ENCODE peak calls at places on chromosomes 2 and 18, in ten cellular contexts. One of them, this sample, is unnamed.
A peak's percentile ranks its signal among the peaks of the same experiment; 100 is the strongest.

GRCh38 chr2:106095478-106096392 is 98.4 kb downstream of the UXS1 start:
- DNase-seq in astrocyte of the spinal cord: no peak
- DNase-seq in OCI-LY7: no peak
- DNase-seq in type B pancreatic cell: no peak
- DNase-seq in endothelial cell: no peak
- DNase-seq in fibroblast of pulmonary artery: no peak
- DNase-seq in GM13976: no peak
- DNase-seq in mammary epithelial cell: no peak
- DNase-seq in AG09319: no peak
- DNase-seq in GM10248: no peak
- DNase-seq in this sample: peak; percentile 89

GRCh38 chr2:58853420-58853819 is 612.3 kb upstream of the FANCL start:
- DNase-seq in astrocyte of the spinal cord: no peak
- DNase-seq in OCI-LY7: no peak
- DNase-seq in type B pancreatic cell: no peak
- DNase-seq in endothelial cell: no peak
- DNase-seq in fibroblast of pulmonary artery: no peak
- DNase-seq in GM13976: no peak
- DNase-seq in mammary epithelial cell: no peak
- DNase-seq in AG09319: no peak
- DNase-seq in GM10248: no peak
- DNase-seq in this sample: no peak

GRCh38 chr2:21035974-21036707 is 7.7 kb downstream of the APOB start:
- DNase-seq in astrocyte of the spinal cord: no peak
- DNase-seq in OCI-LY7: no peak
- DNase-seq in type B pancreatic cell: no peak
- DNase-seq in endothelial cell: no peak
- DNase-seq in fibroblast of pulmonary artery: no peak
- DNase-seq in GM13976: no peak
- DNase-seq in mammary epithelial cell: no peak
- DNase-seq in AG09319: no peak
- DNase-seq in GM10248: no peak
- DNase-seq in this sample: no peak

GRCh38 chr2:20067992-20068727 is 16.7 kb upstream of the LAPTM4A start:
- DNase-seq in astrocyte of the spinal cord: peak; percentile 88
- DNase-seq in OCI-LY7: no peak
- DNase-seq in type B pancreatic cell: no peak
- DNase-seq in endothelial cell: no peak
- DNase-seq in fibroblast of pulmonary artery: peak; percentile 82
- DNase-seq in GM13976: no peak
- DNase-seq in mammary epithelial cell: peak; percentile 91
- DNase-seq in AG09319: peak; percentile 87
- DNase-seq in GM10248: no peak
- DNase-seq in this sample: no peak

GRCh38 chr2:230955163-230955779 is 30.2 kb upstream of the GPR55 start:
- DNase-seq in astrocyte of the spinal cord: no peak
- DNase-seq in OCI-LY7: no peak
- DNase-seq in type B pancreatic cell: no peak
- DNase-seq in endothelial cell: no peak
- DNase-seq in fibroblast of pulmonary artery: no peak
- DNase-seq in GM13976: no peak
- DNase-seq in mammary epithelial cell: no peak
- DNase-seq in AG09319: no peak
- DNase-seq in GM10248: no peak
- DNase-seq in this sample: no peak

GRCh38 chr2:133506962-133507361 is 61.3 kb downstream of the NCKAP5 start:
- DNase-seq in astrocyte of the spinal cord: no peak
- DNase-seq in OCI-LY7: no peak
- DNase-seq in type B pancreatic cell: no peak
- DNase-seq in endothelial cell: no peak
- DNase-seq in fibroblast of pulmonary artery: no peak
- DNase-seq in GM13976: no peak
- DNase-seq in mammary epithelial cell: no peak
- DNase-seq in AG09319: no peak
- DNase-seq in GM10248: no peak
- DNase-seq in this sample: no peak

GRCh38 chr2:75381032-75381431 is 179.7 kb downstream of the EVA1A start:
- DNase-seq in astrocyte of the spinal cord: no peak
- DNase-seq in OCI-LY7: no peak
- DNase-seq in type B pancreatic cell: no peak
- DNase-seq in endothelial cell: no peak
- DNase-seq in fibroblast of pulmonary artery: no peak
- DNase-seq in GM13976: no peak
- DNase-seq in mammary epithelial cell: no peak
- DNase-seq in AG09319: no peak
- DNase-seq in GM10248: no peak
- DNase-seq in this sample: no peak

GRCh38 chr2:195737531-195738162 is 80.6 kb downstream of the SLC39A10 start:
- DNase-seq in astrocyte of the spinal cord: peak; percentile 66
- DNase-seq in OCI-LY7: no peak
- DNase-seq in type B pancreatic cell: no peak
- DNase-seq in endothelial cell: no peak
- DNase-seq in fibroblast of pulmonary artery: peak; percentile 39
- DNase-seq in GM13976: no peak
- DNase-seq in mammary epithelial cell: no peak
- DNase-seq in AG09319: no peak
- DNase-seq in GM10248: no peak
- DNase-seq in this sample: no peak

GRCh38 chr2:241620419-241620769 is 16.6 kb downstream of the THAP4 start:
- DNase-seq in astrocyte of the spinal cord: peak; percentile 10
- DNase-seq in OCI-LY7: no peak
- DNase-seq in type B pancreatic cell: no peak
- DNase-seq in endothelial cell: no peak
- DNase-seq in fibroblast of pulmonary artery: no peak
- DNase-seq in GM13976: no peak
- DNase-seq in mammary epithelial cell: peak; percentile 52
- DNase-seq in AG09319: no peak
- DNase-seq in GM10248: no peak
- DNase-seq in this sample: peak; percentile 85

GRCh38 chr2:52500561-52500960 is 1267.0 kb upstream of the CHAC2 start:
- DNase-seq in astrocyte of the spinal cord: no peak
- DNase-seq in OCI-LY7: no peak
- DNase-seq in type B pancreatic cell: no peak
- DNase-seq in endothelial cell: no peak
- DNase-seq in fibroblast of pulmonary artery: no peak
- DNase-seq in GM13976: no peak
- DNase-seq in mammary epithelial cell: no peak
- DNase-seq in AG09319: no peak
- DNase-seq in GM10248: no peak
- DNase-seq in this sample: no peak

GRCh38 chr2:148888003-148888501 is 13.0 kb downstream of the KIF5C start:
- DNase-seq in astrocyte of the spinal cord: no peak
- DNase-seq in OCI-LY7: no peak
- DNase-seq in type B pancreatic cell: no peak
- DNase-seq in endothelial cell: peak; percentile 26
- DNase-seq in fibroblast of pulmonary artery: no peak
- DNase-seq in GM13976: peak; percentile 43
- DNase-seq in mammary epithelial cell: no peak
- DNase-seq in AG09319: no peak
- DNase-seq in GM10248: no peak
- DNase-seq in this sample: peak; percentile 30

DNA sequence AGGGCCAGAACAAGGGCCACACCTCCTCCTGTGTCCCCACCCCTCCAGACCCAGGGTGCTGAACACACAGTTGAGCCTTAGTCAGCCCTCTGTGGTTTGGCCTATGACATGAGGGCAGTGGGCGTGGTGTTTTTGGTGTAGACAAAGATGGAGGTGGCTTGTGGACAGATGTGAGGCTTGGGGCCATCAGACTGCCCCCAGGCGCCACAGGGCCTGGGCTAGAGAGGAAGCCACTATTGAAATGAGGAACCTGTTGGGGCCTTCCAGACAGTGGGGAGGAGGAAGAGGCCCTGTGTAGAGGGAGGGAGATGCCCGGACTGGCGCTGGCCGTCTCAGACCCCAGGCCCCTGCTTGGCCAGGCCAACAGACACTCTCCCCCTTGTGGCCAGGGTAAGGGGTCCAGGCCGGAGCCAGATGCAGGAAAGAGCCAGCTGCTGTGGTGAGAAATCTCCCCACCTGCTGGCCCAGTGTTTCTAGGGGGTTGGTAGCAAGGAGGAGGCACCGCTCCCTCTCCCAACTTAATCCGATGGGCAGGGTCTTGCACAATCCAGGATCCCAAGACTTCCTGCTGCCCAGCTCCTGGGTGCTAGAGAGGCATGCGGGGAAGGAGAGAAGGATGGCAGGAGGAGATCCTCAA is 53.8 kb downstream of the SMAD7 start:
- DNase-seq in astrocyte of the spinal cord: no peak
- DNase-seq in OCI-LY7: peak; percentile 13
- DNase-seq in type B pancreatic cell: no peak
- DNase-seq in endothelial cell: peak; percentile 45
- DNase-seq in fibroblast of pulmonary artery: no peak
- DNase-seq in GM13976: peak; percentile 75
- DNase-seq in mammary epithelial cell: peak; percentile 22
- DNase-seq in AG09319: no peak
- DNase-seq in GM10248: peak; percentile 73
- DNase-seq in this sample: peak; percentile 75
- TF ChIP-seq CTCF in astrocyte of the spinal cord: peak; percentile 24
- TF ChIP-seq CTCF in OCI-LY7: peak; percentile 26
- TF ChIP-seq CTCF in type B pancreatic cell: peak; percentile 58
- TF ChIP-seq CTCF in endothelial cell: no peak
- TF ChIP-seq CTCF in fibroblast of pulmonary artery: no peak
- TF ChIP-seq CTCF in GM13976: no peak
- TF ChIP-seq CTCF in mammary epithelial cell: no peak
- TF ChIP-seq CTCF in AG09319: no peak
- TF ChIP-seq CTCF in GM10248: peak; percentile 39
- TF ChIP-seq CTCF in this sample: no peak

DNA sequence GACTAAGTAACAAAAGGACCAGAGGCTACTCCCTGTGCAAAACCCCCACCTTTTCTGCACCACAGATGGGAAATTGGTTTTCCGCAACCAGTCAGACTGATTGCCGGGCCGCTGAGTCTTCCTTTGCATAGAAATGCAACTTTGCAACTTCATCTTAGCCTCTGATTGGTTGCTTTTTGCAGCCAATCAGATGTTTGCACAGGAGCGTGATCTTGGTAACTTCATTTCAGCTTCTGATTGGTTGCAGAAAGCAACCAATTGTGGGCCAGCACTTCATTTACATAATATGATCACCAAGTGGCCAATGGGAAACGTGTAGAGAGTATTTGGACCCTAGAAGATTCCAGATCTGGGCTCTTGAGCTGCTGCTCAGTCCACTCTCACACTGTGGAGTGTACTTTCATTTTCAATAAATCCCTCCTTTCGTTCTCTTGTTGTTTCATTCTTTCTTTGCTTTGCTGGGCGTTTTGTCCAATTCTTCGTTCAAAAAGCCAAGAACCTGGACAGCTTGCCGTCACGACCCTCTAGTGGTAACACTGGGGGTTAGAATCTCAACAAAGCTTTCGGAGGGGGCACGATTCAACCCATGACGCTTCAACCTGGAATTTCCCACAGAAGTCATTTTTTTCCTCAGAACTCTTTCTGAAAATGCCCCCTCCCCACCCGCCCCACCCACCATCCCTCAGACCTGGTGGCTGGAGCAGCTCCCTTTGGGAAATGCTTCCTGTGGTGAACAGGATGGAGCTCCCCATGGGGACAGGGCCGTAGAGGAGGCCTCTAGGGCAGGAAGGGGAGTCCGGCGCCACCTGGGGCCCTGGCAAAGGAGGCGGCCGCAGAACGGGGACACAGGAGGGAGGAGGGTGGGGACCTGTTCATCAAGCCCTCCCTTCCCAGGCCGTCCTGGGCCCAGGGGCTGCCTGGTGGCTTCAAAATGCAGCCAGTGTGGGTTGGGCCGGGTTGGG is 31.8 kb upstream of the KCNF1 start:
- DNase-seq in astrocyte of the spinal cord: no peak
- DNase-seq in OCI-LY7: no peak
- DNase-seq in type B pancreatic cell: peak; percentile 3
- DNase-seq in endothelial cell: no peak
- DNase-seq in fibroblast of pulmonary artery: no peak
- DNase-seq in GM13976: no peak
- DNase-seq in mammary epithelial cell: no peak
- DNase-seq in AG09319: no peak
- DNase-seq in GM10248: no peak
- DNase-seq in this sample: no peak
- TF ChIP-seq CTCF in astrocyte of the spinal cord: no peak
- TF ChIP-seq CTCF in OCI-LY7: no peak
- TF ChIP-seq CTCF in type B pancreatic cell: peak; percentile 36
- TF ChIP-seq CTCF in endothelial cell: no peak
- TF ChIP-seq CTCF in fibroblast of pulmonary artery: no peak
- TF ChIP-seq CTCF in GM13976: no peak
- TF ChIP-seq CTCF in mammary epithelial cell: no peak
- TF ChIP-seq CTCF in AG09319: no peak
- TF ChIP-seq CTCF in GM10248: no peak
- TF ChIP-seq CTCF in this sample: no peak

GRCh38 chr18:34077599-34077998 is 147.1 kb downstream of the NOL4 start:
- DNase-seq in astrocyte of the spinal cord: peak; percentile 2
- DNase-seq in OCI-LY7: no peak
- DNase-seq in type B pancreatic cell: no peak
- DNase-seq in endothelial cell: no peak
- DNase-seq in fibroblast of pulmonary artery: no peak
- DNase-seq in GM13976: no peak
- DNase-seq in mammary epithelial cell: no peak
- DNase-seq in AG09319: no peak
- DNase-seq in GM10248: no peak
- DNase-seq in this sample: no peak
- TF ChIP-seq CTCF in astrocyte of the spinal cord: no peak
- TF ChIP-seq CTCF in OCI-LY7: peak; percentile 61
- TF ChIP-seq CTCF in type B pancreatic cell: peak; percentile 66
- TF ChIP-seq CTCF in endothelial cell: peak; percentile 51
- TF ChIP-seq CTCF in fibroblast of pulmonary artery: no peak
- TF ChIP-seq CTCF in GM13976: no peak
- TF ChIP-seq CTCF in mammary epithelial cell: peak; percentile 28
- TF ChIP-seq CTCF in AG09319: no peak
- TF ChIP-seq CTCF in GM10248: no peak
- TF ChIP-seq CTCF in this sample: no peak

GRCh38 chr2:169625781-169626180 is 41.6 kb downstream of the PPIG start:
- DNase-seq in astrocyte of the spinal cord: no peak
- DNase-seq in OCI-LY7: no peak
- DNase-seq in type B pancreatic cell: no peak
- DNase-seq in endothelial cell: no peak
- DNase-seq in fibroblast of pulmonary artery: no peak
- DNase-seq in GM13976: no peak
- DNase-seq in mammary epithelial cell: no peak
- DNase-seq in AG09319: no peak
- DNase-seq in GM10248: no peak
- DNase-seq in this sample: no peak
- TF ChIP-seq CTCF in astrocyte of the spinal cord: no peak
- TF ChIP-seq CTCF in OCI-LY7: no peak
- TF ChIP-seq CTCF in type B pancreatic cell: no peak
- TF ChIP-seq CTCF in endothelial cell: no peak
- TF ChIP-seq CTCF in fibroblast of pulmonary artery: no peak
- TF ChIP-seq CTCF in GM13976: no peak
- TF ChIP-seq CTCF in mammary epithelial cell: no peak
- TF ChIP-seq CTCF in AG09319: no peak
- TF ChIP-seq CTCF in GM10248: no peak
- TF ChIP-seq CTCF in this sample: no peak